ENCODE peak calls at places on chromosome 6, in eight cellular contexts. U is tibial nerve, X is breast epithelium, E is fibroblast of the aortic adventitia, S is colonic mucosa, D is esophagus squamous epithelium, O is heart left ventricle, T is hepatocyte. J is an unnamed sample.

GRCh38 chr6:106411643-106412200 is 51.2 kb downstream of the CRYBG1 start:
- DNase-seq in E (no peak), D (no peak), O (no peak), U (no peak), S (peak), X (no peak), T (peak), J (no peak)

GRCh38 chr6:90080876-90081464 is 186.7 kb downstream of the GJA10 start:
- DNase-seq in D (no peak), T (no peak), S (no peak), U (no peak), X (no peak), E (no peak), O (no peak), J (no peak)

GRCh38 chr6:112233864-112234263 is 20.5 kb downstream of the LAMA4 start:
- DNase-seq in T (no peak), E (peak), X (no peak), U (no peak), D (no peak), O (peak), S (no peak), J (no peak)

GRCh38 chr6:170367241-170367640 is 60.7 kb downstream of the FAM120B start:
- DNase-seq in E (no peak), X (no peak), O (no peak), D (no peak), U (no peak), S (no peak), T (no peak), J (no peak)

GRCh38 chr6:106973841-106974336 is 640 bp downstream of the CD24 start:
- DNase-seq in T (peak), S (peak), E (no peak), O (no peak), U (no peak), X (peak), D (no peak), J (no peak)

GRCh38 chr6:151067684-151068596 is 171.8 kb upstream of the AKAP12 start:
- DNase-seq in D (no peak), X (peak), E (peak), T (no peak), U (peak), O (peak), S (peak), J (peak)

GRCh38 chr6:20402181-20403079 is 751 bp downstream of the E2F3 start:
- DNase-seq in S (peak), T (peak), E (no peak), U (peak), O (peak), D (peak), X (no peak), J (peak)

GRCh38 chr6:121652726-121653623 is 217.5 kb downstream of the GJA1 start:
- DNase-seq in O (no peak), T (peak), U (peak), S (no peak), E (peak), X (no peak), D (no peak), J (no peak)

GRCh38 chr6:163710552-163710951 is 296.0 kb downstream of the QKI start:
- DNase-seq in X (no peak), D (no peak), S (no peak), U (no peak), O (no peak), T (no peak), E (no peak), J (no peak)

GRCh38 chr6:157358287-157358686 is 22.7 kb upstream of the ZDHHC14 start:
- DNase-seq in T (no peak), D (no peak), E (no peak), U (no peak), O (no peak), X (no peak), S (no peak), J (no peak)

GRCh38 chr6:127637830-127638229 is 60.9 kb downstream of the C6orf58 start:
- DNase-seq in E (peak), O (no peak), X (no peak), U (no peak), S (no peak), T (no peak), D (no peak), J (no peak)

GRCh38 chr6:17393335-17394191 is at the start of gene CAP2:
- DNase-seq in O (peak), E (peak), U (peak), T (peak), X (peak), D (no peak), S (peak), J (peak)

GRCh38 chr6:17396256-17396655 is 2.9 kb downstream of the CAP2 start:
- DNase-seq in U (no peak), D (no peak), E (no peak), X (no peak), T (no peak), O (no peak), S (no peak), J (no peak)

GRCh38 chr6:17395112-17395511 is 1.7 kb downstream of the CAP2 start:
- DNase-seq in X (no peak), T (no peak), E (no peak), S (no peak), D (no peak), O (no peak), U (no peak), J (no peak)

GRCh38 chr6:17392978-17393334 is 439 bp upstream of the CAP2 start:
- DNase-seq in X (no peak), E (no peak), O (no peak), S (no peak), D (no peak), T (no peak), U (no peak), J (no peak)

GRCh38 chr6:17394192-17394611 is 807 bp downstream of the CAP2 start:
- DNase-seq in E (peak), S (peak), X (peak), O (peak), T (peak), D (no peak), U (peak), J (peak)
- H3K4me3 ChIP-seq in E (peak), S (peak), X (peak), O (peak), T (peak), D (peak), U (peak), J (peak)

DNA sequence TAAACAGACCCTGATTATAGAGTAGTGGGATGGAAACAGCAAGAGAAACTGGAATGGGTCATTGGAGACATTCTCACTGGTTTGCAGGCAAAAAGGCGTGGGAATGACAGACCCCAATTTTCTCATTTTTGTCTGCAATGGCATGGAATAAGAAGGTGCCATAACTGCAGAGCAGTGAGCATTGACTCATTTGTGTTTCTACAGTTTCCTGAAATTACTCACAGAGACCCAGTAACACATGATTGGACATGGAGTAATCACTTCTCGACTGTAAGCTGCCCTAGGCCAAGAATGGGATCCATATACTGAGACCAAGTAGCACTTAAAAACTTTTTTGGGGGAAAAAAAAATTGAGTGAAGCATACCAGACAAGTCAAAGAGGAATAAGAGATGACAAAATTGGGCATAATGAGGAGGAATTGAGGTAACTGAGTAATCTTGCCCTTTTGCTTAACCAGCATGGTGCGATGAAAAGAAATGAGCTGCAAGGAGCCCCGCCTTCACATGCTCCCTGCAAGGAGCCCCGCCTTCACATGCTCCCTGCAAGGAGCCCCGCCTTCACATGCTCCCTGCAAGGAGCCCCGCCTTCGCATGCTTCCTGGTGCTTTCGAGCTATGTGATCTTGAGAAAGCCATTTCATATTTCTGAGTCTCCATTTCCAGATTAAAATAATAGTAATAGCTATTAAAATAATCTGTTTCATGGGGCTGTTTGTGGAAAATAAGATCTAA is 44.2 kb downstream of the NHSL1 start:
- DNase-seq in S (peak), E (peak), O (no peak), U (no peak), X (peak), T (no peak), D (no peak), J (no peak)
- H3K4me3 ChIP-seq in S (no peak), E (no peak), O (no peak), U (no peak), X (no peak), T (no peak), D (no peak), J (no peak)

GRCh38 chr6:35260642-35261570 is 1.4 kb downstream of the ZNF76 start:
- DNase-seq in T (no peak), E (peak), X (no peak), U (peak), D (no peak), S (no peak), O (no peak), J (no peak)
- H3K4me3 ChIP-seq in T (no peak), E (peak), X (peak), U (no peak), D (no peak), S (no peak), O (peak), J (peak)

GRCh38 chr6:41503841-41504525 is 42.2 kb upstream of the FOXP4 start:
- DNase-seq in S (no peak), E (peak), U (no peak), T (peak), D (no peak), X (peak), O (no peak), J (no peak)

GRCh38 chr6:41504526-41505021 is 41.6 kb upstream of the FOXP4 start:
- DNase-seq in X (no peak), U (peak), E (peak), T (no peak), S (peak), O (no peak), D (no peak), J (no peak)

GRCh38 chr6:41502607-41503434 is 43.4 kb upstream of the FOXP4 start:
- DNase-seq in X (peak), S (peak), E (no peak), T (peak), O (peak), D (no peak), U (peak), J (no peak)

GRCh38 chr6:41503435-41503768 is 42.8 kb upstream of the FOXP4 start:
- DNase-seq in D (no peak), U (no peak), S (no peak), T (no peak), O (no peak), E (no peak), X (no peak), J (no peak)

GRCh38 chr6:41505084-41506049 is 40.8 kb upstream of the FOXP4 start:
- DNase-seq in D (no peak), X (peak), T (peak), O (peak), U (peak), S (peak), E (peak), J (peak)
- H3K4me3 ChIP-seq in D (peak), X (peak), T (no peak), O (no peak), U (peak), S (peak), E (peak), J (peak)

GRCh38 chr6:134317471-134318131 is at the start of gene SGK1:
- DNase-seq in S (no peak), T (peak), E (peak), O (no peak), D (no peak), X (peak), U (peak), J (no peak)

GRCh38 chr6:134315189-134315588 is 2.7 kb downstream of the SGK1 start:
- DNase-seq in E (no peak), T (no peak), O (no peak), S (no peak), U (no peak), D (no peak), X (no peak), J (no peak)

GRCh38 chr6:134316733-134317431 is 1.0 kb downstream of the SGK1 start:
- DNase-seq in S (no peak), D (no peak), E (no peak), X (no peak), O (no peak), U (no peak), T (no peak), J (no peak)

GRCh38 chr6:134315974-134316391 is 1.9 kb downstream of the SGK1 start:
- DNase-seq in S (no peak), X (no peak), T (no peak), D (no peak), O (no peak), U (no peak), E (no peak), J (no peak)

DNA sequence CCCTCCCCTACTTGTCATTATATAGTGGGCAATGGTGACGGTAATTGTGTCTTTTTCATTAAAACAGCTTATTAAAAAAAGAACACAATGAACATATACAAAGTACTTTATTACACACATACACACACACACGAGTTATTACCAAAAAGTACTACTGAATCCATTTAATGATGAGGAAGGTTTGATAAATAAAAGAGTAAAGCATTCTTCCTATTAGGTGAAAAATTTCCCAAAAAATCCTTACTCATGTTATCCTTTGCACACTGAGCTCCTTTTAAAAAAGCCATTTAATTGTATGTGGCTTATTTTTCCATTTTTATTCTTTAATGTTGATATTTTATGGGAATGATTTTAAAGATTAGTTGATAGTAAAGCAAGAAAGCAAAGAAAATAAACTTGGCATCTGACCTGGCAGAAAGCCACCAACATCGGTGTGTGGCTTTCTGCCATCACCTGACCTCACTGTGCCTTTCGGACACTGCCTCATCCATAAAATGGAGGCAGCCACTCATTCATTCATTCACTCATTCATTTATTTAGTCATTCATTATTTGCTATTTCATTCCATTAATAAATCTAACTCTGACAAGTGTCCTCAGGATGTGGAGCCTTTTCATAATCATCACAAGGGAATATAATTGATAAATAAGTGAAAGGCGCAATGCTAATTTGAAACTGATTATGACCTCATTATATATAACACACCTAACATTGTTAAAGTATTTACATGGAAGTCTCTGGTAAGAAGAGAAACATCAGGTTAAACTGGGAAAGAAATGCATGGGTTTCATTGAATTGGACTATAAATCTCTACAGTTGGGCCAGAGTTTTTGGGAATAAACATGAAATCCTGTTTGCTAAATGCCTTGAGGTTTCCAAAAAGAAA is 727 bp upstream of the SGK1 start:
- DNase-seq in X (no peak), S (no peak), U (no peak), D (no peak), T (no peak), E (no peak), O (no peak), J (no peak)
- H3K4me3 ChIP-seq in X (no peak), S (no peak), U (no peak), D (peak), T (no peak), E (peak), O (no peak), J (peak)

GRCh38 chr6:3899061-3899460 is 49.9 kb downstream of the FAM50B start:
- DNase-seq in O (no peak), S (no peak), T (no peak), U (no peak), X (no peak), D (no peak), E (peak), J (no peak)
- H3K4me3 ChIP-seq in O (no peak), S (no peak), T (no peak), U (no peak), X (no peak), D (no peak), E (no peak), J (no peak)

GRCh38 chr6:147054871-147055270 is 149.3 kb upstream of the STXBP5 start:
- DNase-seq in O (no peak), X (no peak), E (no peak), S (no peak), U (no peak), T (no peak), D (no peak), J (no peak)

GRCh38 chr6:147055821-147056392 is 148.3 kb upstream of the STXBP5 start:
- DNase-seq in T (no peak), X (no peak), D (no peak), O (no peak), U (no peak), S (no peak), E (no peak), J (no peak)

GRCh38 chr6:147058786-147059434 is 145.3 kb upstream of the STXBP5 start:
- DNase-seq in T (no peak), X (no peak), S (no peak), D (no peak), U (no peak), O (no peak), E (peak), J (no peak)

GRCh38 chr6:147053311-147053921 is 150.8 kb upstream of the STXBP5 start:
- DNase-seq in E (peak), X (no peak), T (no peak), D (no peak), S (no peak), U (no peak), O (no peak), J (no peak)

GRCh38 chr6:147054158-147054557 is 150.1 kb upstream of the STXBP5 start:
- DNase-seq in X (no peak), T (no peak), U (no peak), D (no peak), O (no peak), E (no peak), S (no peak), J (no peak)
- H3K4me3 ChIP-seq in X (no peak), T (no peak), U (no peak), D (no peak), O (no peak), E (no peak), S (no peak), J (no peak)

DNA sequence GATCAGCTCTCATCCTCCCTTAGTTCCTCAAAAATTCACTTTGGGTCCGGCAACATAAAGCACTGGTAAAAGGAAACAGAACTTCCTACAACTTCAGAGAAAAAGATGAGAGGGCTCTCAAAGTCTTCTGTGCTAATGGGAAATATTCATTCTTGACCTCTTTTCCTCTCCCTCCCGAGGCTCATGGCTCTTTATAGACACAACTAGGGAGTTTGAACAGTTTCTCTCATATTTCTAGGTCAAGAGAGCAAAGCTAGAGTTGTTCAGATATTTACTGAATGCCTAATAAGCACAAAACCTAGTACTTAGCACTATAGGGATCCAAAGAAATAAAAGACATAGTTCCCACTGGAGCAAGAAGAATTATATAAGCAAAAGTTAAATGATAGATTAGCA is 124.1 kb upstream of the TCF21 start:
- DNase-seq in U (no peak), D (no peak), E (no peak), O (no peak), X (no peak), T (no peak), S (no peak), J (no peak)
- H3K4me3 ChIP-seq in U (no peak), D (no peak), E (no peak), O (no peak), X (no peak), T (no peak), S (no peak), J (no peak)

GRCh38 chr6:159729598-159729997 is 2.3 kb downstream of the WTAP start:
- DNase-seq in U (no peak), D (no peak), X (no peak), T (peak), E (peak), S (no peak), O (no peak), J (no peak)
- H3K4me3 ChIP-seq in U (peak), D (peak), X (peak), T (peak), E (peak), S (peak), O (no peak), J (peak)

GRCh38 chr6:118864330-118865166 is 29.4 kb upstream of the ASF1A start:
- DNase-seq in S (no peak), X (no peak), E (no peak), D (no peak), O (no peak), T (no peak), U (no peak), J (no peak)
- H3K4me3 ChIP-seq in S (no peak), X (no peak), E (no peak), D (no peak), O (no peak), T (no peak), U (no peak), J (no peak)